ENCODE peak calls at places on chromosome 15, in nine cellular contexts. C, X, G, Q, T, J, K, H and W are unnamed samples. For H3K4me1, the result is how much of the 10 kb centered on the place peaks cover.

GRCh38 chr15:61084502-61084901 is 144.6 kb downstream of the RORA start:
- DNase-seq in X (no peak), T (no peak), Q (no peak), H (no peak), K (no peak), J (no peak), C (no peak), G (no peak), W (no peak)

GRCh38 chr15:60183366-60183765 is 179.3 kb downstream of the FOXB1 start:
- DNase-seq in Q (no peak), T (no peak), J (no peak), H (no peak), C (no peak), K (no peak), X (no peak), G (no peak), W (no peak)

GRCh38 chr15:62453356-62453755 is 288.3 kb upstream of the C2CD4B start:
- DNase-seq in T (peak), G (no peak), H (no peak), C (no peak), X (no peak), Q (no peak), K (peak), J (no peak), W (no peak)

GRCh38 chr15:65082303-65082958 is 5.9 kb downstream of the KBTBD13 start:
- DNase-seq in X (no peak), K (no peak), G (no peak), H (no peak), Q (no peak), J (no peak), C (no peak), T (no peak), W (peak)

GRCh38 chr15:82540055-82540983 is at the start of gene RPS17:
- DNase-seq in K (peak), Q (peak), C (peak), H (peak), G (peak), X (peak), T (peak), J (peak), W (peak)

GRCh38 chr15:59199775-59200465 is 6.7 kb upstream of the LDHAL6B start:
- DNase-seq in X (no peak), G (peak), K (no peak), C (no peak), H (no peak), J (no peak), Q (no peak), T (peak), W (no peak)

GRCh38 chr15:74727727-74728126 is 2.4 kb upstream of the CYP1A1 start:
- DNase-seq in J (no peak), Q (no peak), K (no peak), X (no peak), G (no peak), T (no peak), C (no peak), H (peak), W (no peak)

GRCh38 chr15:78438595-78439285 is 724 bp downstream of the IREB2 start:
- DNase-seq in X (no peak), J (peak), K (no peak), C (no peak), T (no peak), G (peak), H (no peak), Q (no peak), W (peak)

GRCh38 chr15:60673918-60674558 is 195.1 kb upstream of the ICE2 start:
- DNase-seq in T (peak), G (peak), H (no peak), J (peak), K (peak), C (no peak), Q (no peak), X (peak), W (peak)

GRCh38 chr15:43943511-43943910 is 116.7 kb downstream of the WDR76 start:
- DNase-seq in X (no peak), J (no peak), Q (peak), G (no peak), H (no peak), K (no peak), C (no peak), T (peak), W (no peak)

GRCh38 chr15:32767236-32767635 is 49.4 kb downstream of the GREM1 start:
- DNase-seq in X (no peak), Q (no peak), K (no peak), J (no peak), T (peak), C (no peak), H (no peak), G (no peak), W (no peak)

GRCh38 chr15:98801234-98801561 is 152.9 kb downstream of the IGF1R start:
- DNase-seq in X (no peak), J (no peak), G (peak), T (no peak), H (no peak), Q (no peak), C (no peak), K (no peak), W (no peak)

GRCh38 chr15:40991355-40991754 is 38.1 kb downstream of the CHAC1 start:
- DNase-seq in C (no peak), G (no peak), J (no peak), H (no peak), K (no peak), T (no peak), X (no peak), Q (no peak), W (no peak)

GRCh38 chr15:76340802-76341365 is 4.3 kb downstream of the ISL2 start:
- DNase-seq in G (no peak), K (no peak), X (no peak), H (no peak), Q (no peak), J (peak), T (no peak), C (no peak), W (no peak)

GRCh38 chr15:76062282-76062681 is 2.5 kb downstream of the TMEM266 start:
- DNase-seq in T (peak), J (no peak), X (no peak), C (no peak), K (no peak), G (no peak), Q (no peak), H (no peak), W (no peak)

GRCh38 chr15:79593119-79593869 is 161.2 kb downstream of the MINAR1 start:
- DNase-seq in Q (peak), T (peak), C (no peak), X (no peak), J (no peak), K (no peak), H (no peak), G (peak), W (no peak)
- TF ChIP-seq CTCF in Q (no peak), T (peak), C (no peak), X (no peak), J (no peak), K (no peak), H (no peak), G (no peak), W (no peak)

DNA sequence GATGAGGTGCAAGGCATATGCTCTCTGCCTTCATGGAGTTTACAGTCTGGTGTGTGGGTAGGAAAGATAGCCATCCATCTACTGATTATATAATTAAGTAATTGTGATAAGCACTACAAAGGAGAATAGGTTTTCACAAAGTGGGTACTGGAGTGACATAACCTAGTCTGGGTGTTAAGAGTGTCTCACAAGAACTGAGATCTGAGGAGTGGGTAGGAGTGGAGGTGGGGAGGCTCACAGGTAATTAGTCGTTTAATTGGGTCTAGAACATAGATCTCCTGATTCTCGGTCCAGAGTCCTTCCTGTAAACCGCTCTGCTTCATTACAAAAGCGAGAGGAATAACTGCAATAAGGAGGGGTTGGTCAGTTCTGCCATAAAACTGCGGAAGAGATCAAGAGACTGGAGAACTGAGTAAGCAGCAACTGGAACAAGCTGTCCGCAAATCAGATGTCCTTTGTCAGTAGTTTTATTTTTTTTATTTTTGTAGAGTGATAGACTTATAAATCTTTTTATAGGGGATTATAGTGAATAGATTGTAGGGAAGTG is 2.2 kb downstream of the NEO1 start:
- DNase-seq in X (no peak), H (no peak), G (no peak), J (no peak), T (no peak), C (no peak), K (no peak), Q (no peak), W (peak)
- TF ChIP-seq POLR2A in X (no peak), H (no peak), G (no peak), J (no peak), T (no peak), C (no peak), K (no peak), Q (no peak), W (no peak)

GRCh38 chr15:66772604-66772966 is 70.5 kb downstream of the SMAD6 start:
- DNase-seq in Q (no peak), J (no peak), H (no peak), X (no peak), G (no peak), T (no peak), K (no peak), C (no peak), W (no peak)
- H3K4me1 ChIP-seq in Q (under half), J (half or more), H (under half), X (under half), G (under half), T (under half), K (under half), C (under half), W (under half)

GRCh38 chr15:52960283-52960682 is 170.1 kb upstream of the ONECUT1 start:
- DNase-seq in G (no peak), H (no peak), C (no peak), J (no peak), Q (no peak), T (no peak), K (no peak), X (no peak), W (no peak)
- TF ChIP-seq CTCF in G (no peak), H (no peak), C (no peak), J (no peak), Q (no peak), T (no peak), K (no peak), X (no peak), W (no peak)

GRCh38 chr15:39782441-39783138 is at the start of gene FSIP1:
- DNase-seq in X (peak), Q (peak), J (peak), K (peak), G (peak), C (peak), H (peak), T (peak), W (peak)
- TF ChIP-seq POLR2A in X (peak), Q (no peak), J (peak), K (peak), G (peak), C (no peak), H (no peak), T (no peak), W (peak)

GRCh38 chr15:66907826-66908502 is 157.4 kb upstream of the SMAD3 start:
- DNase-seq in J (peak), X (no peak), K (peak), T (peak), C (no peak), H (peak), Q (no peak), G (no peak), W (peak)
- H3K4me1 ChIP-seq in J (under half), X (under half), K (under half), T (under half), C (under half), H (under half), Q (under half), G (under half), W (under half)

DNA sequence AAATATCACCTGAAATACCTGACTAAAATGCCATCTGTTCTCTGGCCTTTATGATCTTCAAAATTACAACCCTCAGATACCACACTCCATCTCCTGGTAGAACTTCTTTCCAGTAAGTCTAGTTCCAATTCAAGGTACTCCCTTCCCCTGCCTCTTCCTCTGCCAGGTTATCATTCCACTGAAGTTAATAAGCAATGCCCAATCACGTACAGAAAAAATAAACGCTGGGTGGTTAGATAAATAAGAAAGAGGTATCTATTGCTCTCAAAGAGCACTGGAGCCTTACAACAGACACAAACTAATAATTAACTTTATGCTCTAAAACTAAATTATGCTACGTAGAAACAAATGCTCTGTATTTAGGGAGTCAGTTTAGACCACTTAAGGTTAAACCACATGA is 112.5 kb downstream of the MYO9A start:
- DNase-seq in Q (no peak), K (no peak), G (no peak), H (no peak), T (no peak), C (no peak), X (no peak), J (no peak), W (no peak)
- TF ChIP-seq CTCF in Q (no peak), K (no peak), G (no peak), H (no peak), T (no peak), C (no peak), X (no peak), J (no peak), W (no peak)